ENCODE peak calls at places on chromosomes 7 and 10, in nine cellular contexts. F is Peyer's patch, H is spleen, D is prostate gland, R is heart left ventricle, X is A549, J is adrenal gland, Y is uterus, S is IMR-90. K is an unnamed sample. For H3K4me1, the result is how much of the 10 kb centered on the place peaks cover.

GRCh38 chr10:43981232-43981631 is 332.6 kb upstream of the ZNF32 start:
- DNase-seq in X (no peak), D (no peak), H (no peak), J (no peak), Y (no peak), S (peak), F (no peak), R (no peak), K (no peak)

GRCh38 chr10:128530301-128530700 is 404.1 kb upstream of the MKI67 start:
- DNase-seq in S (no peak), J (no peak), R (no peak), F (no peak), X (peak), D (no peak), Y (no peak), H (no peak), K (no peak)

GRCh38 chr7:73442903-73443542 is 9.4 kb downstream of the FZD9 start:
- DNase-seq in H (peak), Y (no peak), D (no peak), S (no peak), R (no peak), X (no peak), J (peak), F (no peak), K (no peak)

GRCh38 chr10:91856637-91857036 is 52.6 kb downstream of the FGFBP3 start:
- DNase-seq in Y (no peak), S (no peak), D (no peak), R (no peak), X (peak), F (no peak), J (no peak), H (no peak), K (no peak)

GRCh38 chr10:65861249-65861648 is 1064.6 kb upstream of the LRRTM3 start:
- DNase-seq in S (no peak), X (peak), H (no peak), Y (no peak), R (no peak), J (peak), F (no peak), D (no peak), K (no peak)

GRCh38 chr7:127845497-127846214 is 185.6 kb downstream of the LRRC4 start:
- DNase-seq in F (no peak), R (no peak), X (no peak), S (no peak), H (no peak), J (no peak), Y (no peak), D (no peak), K (peak)

GRCh38 chr7:2096692-2097380 is 135.9 kb downstream of the MAD1L1 start:
- DNase-seq in H (no peak), Y (no peak), R (no peak), J (no peak), X (no peak), S (no peak), F (no peak), D (no peak), K (no peak)

GRCh38 chr10:77090381-77091356 is 546.9 kb downstream of the KCNMA1 start:
- DNase-seq in H (no peak), J (no peak), S (no peak), R (no peak), F (no peak), Y (no peak), X (no peak), D (no peak), K (no peak)

GRCh38 chr10:123241391-123242141 is 87.4 kb downstream of the BUB3 start:
- DNase-seq in R (no peak), D (no peak), Y (no peak), F (peak), J (no peak), H (no peak), X (no peak), S (no peak), K (no peak)

GRCh38 chr7:142478479-142479220 is 220.8 kb upstream of the PRSS58 start:
- DNase-seq in J (no peak), Y (no peak), X (peak), H (no peak), D (no peak), F (no peak), R (no peak), S (peak), K (peak)

GRCh38 chr10:69232252-69232651 is 12.1 kb downstream of the HKDC1 start:
- DNase-seq in D (no peak), F (no peak), S (peak), X (peak), R (no peak), H (peak), Y (no peak), J (no peak), K (no peak)

GRCh38 chr10:17387861-17388503 is 66.4 kb downstream of the ST8SIA6 start:
- DNase-seq in H (no peak), J (no peak), Y (no peak), S (no peak), R (no peak), X (no peak), D (peak), F (no peak), K (no peak)

GRCh38 chr7:149873074-149873967 is 448 bp upstream of the ATP6V0E2 start:
- DNase-seq in D (peak), J (peak), S (peak), F (peak), Y (peak), H (peak), R (peak), X (peak), K (peak)
- TF ChIP-seq POLR2A in D (peak), J (peak), S (peak), F (no peak), Y (peak), H (no peak), R (peak), X (no peak), K (peak)

GRCh38 chr7:55557666-55558188 is 14.6 kb downstream of the VOPP1 start:
- DNase-seq in R (no peak), Y (no peak), D (no peak), X (no peak), F (peak), H (no peak), S (no peak), J (no peak), K (no peak)
- H3K4me1 ChIP-seq in R (under half), Y (under half), D (under half), X (under half), F (under half), H (half or more), S (under half), J (under half), K (under half)

DNA sequence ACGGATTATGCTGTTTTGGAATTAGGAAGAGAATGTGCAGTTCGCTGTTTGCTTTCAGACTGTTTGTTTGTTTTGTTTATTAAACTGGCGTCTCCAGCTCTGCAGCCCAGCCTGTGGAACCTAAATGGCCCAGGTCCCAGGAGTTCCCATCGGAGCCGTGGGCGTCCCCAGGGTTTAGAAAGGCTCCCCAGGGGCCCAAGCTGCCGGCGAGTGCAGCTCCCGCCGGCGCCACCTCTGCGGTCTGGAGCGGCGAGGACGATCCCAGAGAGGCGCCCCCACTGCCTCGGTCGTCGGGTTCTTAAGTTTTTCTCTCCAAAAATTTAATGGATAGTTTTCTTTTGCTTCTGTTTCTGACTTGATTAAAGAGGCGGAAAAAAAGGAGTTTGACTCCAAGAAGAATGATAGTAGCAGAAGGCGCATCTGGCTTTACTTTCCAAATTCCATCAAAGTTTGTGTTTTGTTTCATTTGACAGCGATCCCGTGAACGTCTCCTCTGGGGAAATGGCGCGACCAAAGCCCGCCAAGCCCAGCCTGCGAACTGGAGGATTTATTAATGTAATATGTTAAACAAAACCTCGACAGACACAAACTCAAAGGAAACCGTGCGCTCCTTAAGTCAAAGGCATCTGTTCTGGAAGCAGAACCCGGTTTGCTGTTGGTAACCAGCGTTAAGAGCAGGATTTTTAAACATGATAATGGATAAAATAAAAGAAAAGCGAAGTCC is 712 bp upstream of the FZD1 start:
- DNase-seq in J (peak), F (no peak), S (no peak), X (peak), D (peak), R (peak), H (peak), Y (peak), K (peak)
- H3K4me3 ChIP-seq in J (no peak), F (peak), S (peak), X (peak), D (peak), R (peak), H (peak), Y (peak), K (no peak)

DNA sequence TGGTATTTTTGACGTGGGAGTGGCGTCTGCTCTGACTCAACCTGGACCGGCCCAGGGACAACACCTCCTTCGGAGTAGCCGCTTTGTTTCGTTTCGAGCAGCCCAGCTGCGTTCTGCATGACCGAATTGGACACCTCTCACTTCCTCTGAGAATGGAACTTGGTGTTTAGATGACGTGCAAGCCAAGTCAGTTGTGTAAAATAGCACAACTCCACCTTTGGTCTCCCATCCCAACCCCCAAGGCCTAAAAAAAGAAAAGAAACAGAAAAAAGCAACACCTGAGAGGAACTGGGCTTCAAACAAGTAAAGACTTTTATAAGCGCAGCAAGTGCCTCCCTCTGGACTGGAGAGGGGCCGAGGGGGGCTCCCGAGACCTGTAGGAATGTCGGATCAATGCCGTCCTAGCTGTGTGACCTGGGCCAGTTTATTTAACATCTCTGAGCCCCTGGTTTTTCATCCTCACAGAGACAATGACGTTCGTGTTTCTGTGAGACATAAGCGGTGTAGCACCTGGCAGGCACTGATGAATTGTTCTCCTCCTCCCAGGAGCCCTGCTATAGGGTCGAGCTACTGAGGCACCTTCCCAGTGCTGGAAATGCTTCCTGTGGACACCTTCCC is 52.0 kb upstream of the SMNDC1 start:
- DNase-seq in D (peak), X (peak), H (peak), S (peak), Y (peak), J (peak), F (peak), R (no peak), K (peak)
- TF ChIP-seq POLR2A in D (no peak), X (no peak), H (no peak), S (peak), Y (no peak), J (no peak), F (no peak), R (no peak), K (no peak)